ENCODE peak calls at places on chromosomes 16 and 17, in five cellular contexts. E is CD4-positive, alpha-beta T cell; U is effector memory CD8-positive, alpha-beta T cell; I is A549; Z is osteoblast. W is an unnamed sample.

GRCh38 chr17:34850023-34850422 is 111.2 kb downstream of the CCT6B start:
- DNase-seq in E (no peak), U (no peak), I (no peak), Z (no peak), W (no peak)

GRCh38 chr17:62895650-62896301 is 70.3 kb upstream of the TANC2 start:
- DNase-seq in E (no peak), U (no peak), I (no peak), Z (no peak), W (no peak)

GRCh38 chr16:31455601-31456314 is 3.5 kb upstream of the ARMC5 start:
- DNase-seq in E (peak), U (no peak), I (no peak), Z (peak), W (peak)

GRCh38 chr17:21275579-21276339 is 8.8 kb upstream of the MAP2K3 start:
- DNase-seq in E (peak), U (peak), I (peak), Z (peak), W (peak)

GRCh38 chr17:12357600-12357999 is 308.1 kb upstream of the MYOCD start:
- DNase-seq in E (no peak), U (no peak), I (no peak), Z (no peak), W (no peak)

GRCh38 chr16:23182206-23182674 is 305 bp upstream of the SCNN1G start:
- DNase-seq in E (peak), U (peak), I (peak), Z (peak), W (peak)

GRCh38 chr17:81049973-81050551 is 15.1 kb downstream of the BAIAP2 start:
- DNase-seq in E (no peak), U (no peak), I (no peak), Z (no peak), W (no peak)

GRCh38 chr16:9446471-9447194 is 355.2 kb downstream of the HAPSTR1 start:
- DNase-seq in E (no peak), U (no peak), I (no peak), Z (no peak), W (no peak)

GRCh38 chr16:28218109-28218508 is 6.3 kb upstream of the XPO6 start:
- DNase-seq in E (peak), U (peak), I (no peak), Z (peak), W (peak)

GRCh38 chr17:2406903-2407790 is 6.3 kb upstream of the MNT start:
- DNase-seq in E (no peak), U (no peak), I (peak), Z (peak), W (no peak)

GRCh38 chr17:80441133-80441578 is 26.2 kb downstream of the ENDOV start:
- DNase-seq in E (peak), U (peak), I (peak), Z (peak), W (peak)

GRCh38 chr16:11521019-11521418 is 65.7 kb downstream of the LITAF start:
- DNase-seq in E (no peak), U (no peak), I (no peak), Z (no peak), W (peak)

GRCh38 chr17:58046230-58047094 is 36.8 kb upstream of the DYNLL2 start:
- DNase-seq in E (no peak), U (no peak), I (no peak), Z (no peak), W (no peak)

GRCh38 chr17:55641559-55642160 is 81.0 kb downstream of the TMEM100 start:
- DNase-seq in E (no peak), U (no peak), I (peak), Z (no peak), W (peak)

GRCh38 chr17:9880582-9880999 is 24.5 kb downstream of the RCVRN start:
- DNase-seq in E (no peak), U (no peak), I (peak), Z (no peak), W (no peak)

GRCh38 chr17:83056583-83057396 is 22.6 kb upstream of the METRNL start:
- DNase-seq in E (no peak), U (no peak), I (no peak), Z (peak), W (no peak)

GRCh38 chr17:72167593-72167992 is 46.8 kb downstream of the SOX9 start:
- DNase-seq in E (no peak), U (no peak), I (no peak), Z (no peak), W (no peak)

GRCh38 chr17:79628861-79629547 is 18.2 kb upstream of the RBFOX3 start:
- DNase-seq in E (no peak), U (no peak), I (no peak), Z (no peak), W (no peak)

GRCh38 chr17:59439711-59440110 is 108.3 kb downstream of the YPEL2 start:
- DNase-seq in E (no peak), U (no peak), I (no peak), Z (no peak), W (no peak)

GRCh38 chr17:9432867-9433495 is 142.6 kb downstream of the STX8 start:
- DNase-seq in E (no peak), U (no peak), I (no peak), Z (peak), W (no peak)

GRCh38 chr17:17547210-17547764 is 44.2 kb downstream of the PEMT start:
- DNase-seq in E (no peak), U (no peak), I (no peak), Z (no peak), W (no peak)

GRCh38 chr16:8935989-8936388 is 27.7 kb downstream of the USP7 start:
- DNase-seq in E (no peak), U (no peak), I (no peak), Z (peak), W (no peak)

GRCh38 chr16:26530584-26531289 is 536.0 kb upstream of the C16orf82 start:
- DNase-seq in E (no peak), U (no peak), I (no peak), Z (peak), W (no peak)

GRCh38 chr16:88306860-88307545 is 75.8 kb upstream of the ZNF469 start:
- DNase-seq in E (no peak), U (no peak), I (no peak), Z (peak), W (peak)

GRCh38 chr16:74622005-74622404 is 15.1 kb upstream of the GLG1 start:
- DNase-seq in E (no peak), U (no peak), I (no peak), Z (no peak), W (no peak)

GRCh38 chr17:8994319-8994718 is 27.0 kb upstream of the NTN1 start:
- DNase-seq in E (peak), U (peak), I (no peak), Z (peak), W (peak)

GRCh38 chr17:41792835-41793748 is 6.6 kb upstream of the JUP start:
- DNase-seq in E (no peak), U (no peak), I (peak), Z (peak), W (peak)

GRCh38 chr17:76935331-76935730 is 67.1 kb downstream of the MGAT5B start:
- DNase-seq in E (no peak), U (no peak), I (no peak), Z (no peak), W (no peak)

W was measured in OCI-M1.